ENCODE peak calls at places on chromosomes 16 and 17, in nine cellular contexts. One of them, this sample, is unnamed.

GRCh38 chr17:49779730-49780220 is 8.7 kb upstream of the KAT7 start:
- DNase-seq in IMR-90: peak
- DNase-seq in stomach: no peak
- DNase-seq in gastrocnemius medialis: no peak
- DNase-seq in A549: peak
- DNase-seq in HepG2: peak
- DNase-seq in heart left ventricle: peak
- DNase-seq in esophagus muscularis mucosa: no peak
- DNase-seq in body of pancreas: peak
- DNase-seq in this sample: peak

GRCh38 chr16:49857423-49858181 is 1.7 kb upstream of the ZNF423 start:
- DNase-seq in A549: peak
- DNase-seq in stomach: peak
- DNase-seq in esophagus muscularis mucosa: no peak
- DNase-seq in IMR-90: peak
- DNase-seq in gastrocnemius medialis: peak
- DNase-seq in heart left ventricle: peak
- DNase-seq in HepG2: peak
- DNase-seq in body of pancreas: peak
- DNase-seq in this sample: peak

GRCh38 chr16:17768257-17768656 is 297.5 kb upstream of the XYLT1 start:
- DNase-seq in gastrocnemius medialis: no peak
- DNase-seq in esophagus muscularis mucosa: no peak
- DNase-seq in stomach: no peak
- DNase-seq in A549: no peak
- DNase-seq in HepG2: no peak
- DNase-seq in heart left ventricle: no peak
- DNase-seq in IMR-90: peak
- DNase-seq in body of pancreas: no peak
- DNase-seq in this sample: no peak

GRCh38 chr17:79657861-79658810 is 47.3 kb upstream of the RBFOX3 start:
- DNase-seq in stomach: no peak
- DNase-seq in IMR-90: no peak
- DNase-seq in heart left ventricle: no peak
- DNase-seq in HepG2: no peak
- DNase-seq in gastrocnemius medialis: no peak
- DNase-seq in esophagus muscularis mucosa: peak
- DNase-seq in A549: no peak
- DNase-seq in body of pancreas: no peak
- DNase-seq in this sample: no peak

GRCh38 chr17:70552982-70553334 is 383.6 kb downstream of the KCNJ2 start:
- DNase-seq in body of pancreas: no peak
- DNase-seq in stomach: no peak
- DNase-seq in esophagus muscularis mucosa: no peak
- DNase-seq in IMR-90: no peak
- DNase-seq in A549: no peak
- DNase-seq in gastrocnemius medialis: no peak
- DNase-seq in heart left ventricle: no peak
- DNase-seq in HepG2: no peak
- DNase-seq in this sample: no peak

GRCh38 chr17:51046527-51047384 is 73.9 kb downstream of the SPAG9 start:
- DNase-seq in A549: no peak
- DNase-seq in body of pancreas: peak
- DNase-seq in HepG2: peak
- DNase-seq in stomach: no peak
- DNase-seq in gastrocnemius medialis: no peak
- DNase-seq in esophagus muscularis mucosa: peak
- DNase-seq in heart left ventricle: peak
- DNase-seq in IMR-90: peak
- DNase-seq in this sample: peak

GRCh38 chr17:7261377-7262191 is 694 bp downstream of the CLDN7 start:
- DNase-seq in stomach: no peak
- DNase-seq in body of pancreas: peak
- DNase-seq in A549: no peak
- DNase-seq in gastrocnemius medialis: no peak
- DNase-seq in IMR-90: no peak
- DNase-seq in HepG2: no peak
- DNase-seq in heart left ventricle: no peak
- DNase-seq in esophagus muscularis mucosa: no peak
- DNase-seq in this sample: no peak

GRCh38 chr16:1199342-1200013 is 25.6 kb downstream of the TPSG1 start:
- DNase-seq in IMR-90: no peak
- DNase-seq in A549: no peak
- DNase-seq in body of pancreas: no peak
- DNase-seq in heart left ventricle: no peak
- DNase-seq in HepG2: no peak
- DNase-seq in stomach: no peak
- DNase-seq in esophagus muscularis mucosa: no peak
- DNase-seq in gastrocnemius medialis: no peak
- DNase-seq in this sample: no peak

GRCh38 chr16:78005881-78006280 is 16.5 kb upstream of the CLEC3A start:
- DNase-seq in gastrocnemius medialis: no peak
- DNase-seq in esophagus muscularis mucosa: no peak
- DNase-seq in HepG2: no peak
- DNase-seq in A549: peak
- DNase-seq in stomach: no peak
- DNase-seq in IMR-90: no peak
- DNase-seq in heart left ventricle: no peak
- DNase-seq in body of pancreas: no peak
- DNase-seq in this sample: no peak

GRCh38 chr17:7403043-7403901 is 625 bp downstream of the TMEM256 start:
- DNase-seq in gastrocnemius medialis: no peak
- DNase-seq in esophagus muscularis mucosa: peak
- DNase-seq in A549: peak
- DNase-seq in heart left ventricle: peak
- DNase-seq in stomach: peak
- DNase-seq in IMR-90: no peak
- DNase-seq in HepG2: peak
- DNase-seq in body of pancreas: peak
- DNase-seq in this sample: peak

GRCh38 chr17:75898791-75899190 is 2.0 kb upstream of the TRIM65 start:
- DNase-seq in A549: no peak
- DNase-seq in IMR-90: no peak
- DNase-seq in HepG2: no peak
- DNase-seq in body of pancreas: no peak
- DNase-seq in gastrocnemius medialis: no peak
- DNase-seq in esophagus muscularis mucosa: no peak
- DNase-seq in heart left ventricle: no peak
- DNase-seq in stomach: no peak
- DNase-seq in this sample: no peak

GRCh38 chr17:75896360-75897075 is at the start of gene TRIM65:
- DNase-seq in heart left ventricle: peak
- DNase-seq in IMR-90: peak
- DNase-seq in HepG2: peak
- DNase-seq in body of pancreas: peak
- DNase-seq in stomach: peak
- DNase-seq in A549: peak
- DNase-seq in esophagus muscularis mucosa: no peak
- DNase-seq in gastrocnemius medialis: peak
- DNase-seq in this sample: peak

GRCh38 chr17:75898065-75898464 is 1.3 kb upstream of the TRIM65 start:
- DNase-seq in heart left ventricle: no peak
- DNase-seq in body of pancreas: no peak
- DNase-seq in HepG2: no peak
- DNase-seq in esophagus muscularis mucosa: no peak
- DNase-seq in IMR-90: no peak
- DNase-seq in stomach: no peak
- DNase-seq in gastrocnemius medialis: no peak
- DNase-seq in A549: no peak
- DNase-seq in this sample: no peak

GRCh38 chr17:75899353-75899752 is 2.6 kb upstream of the TRIM65 start:
- DNase-seq in stomach: no peak
- DNase-seq in IMR-90: no peak
- DNase-seq in HepG2: no peak
- DNase-seq in A549: no peak
- DNase-seq in heart left ventricle: no peak
- DNase-seq in body of pancreas: no peak
- DNase-seq in esophagus muscularis mucosa: no peak
- DNase-seq in gastrocnemius medialis: no peak
- DNase-seq in this sample: no peak

GRCh38 chr17:75897076-75898019 is 597 bp upstream of the TRIM65 start:
- DNase-seq in IMR-90: no peak
- DNase-seq in A549: no peak
- DNase-seq in HepG2: no peak
- DNase-seq in gastrocnemius medialis: peak
- DNase-seq in esophagus muscularis mucosa: no peak
- DNase-seq in body of pancreas: no peak
- DNase-seq in heart left ventricle: no peak
- DNase-seq in stomach: no peak
- DNase-seq in this sample: no peak
- TF ChIP-seq POLR2A in IMR-90: no peak
- TF ChIP-seq POLR2A in A549: no peak
- TF ChIP-seq POLR2A in HepG2: peak
- TF ChIP-seq POLR2A in gastrocnemius medialis: no peak
- TF ChIP-seq POLR2A in esophagus muscularis mucosa: no peak
- TF ChIP-seq POLR2A in body of pancreas: no peak
- TF ChIP-seq POLR2A in heart left ventricle: no peak
- TF ChIP-seq POLR2A in stomach: no peak
- TF ChIP-seq POLR2A in this sample: no peak

DNA sequence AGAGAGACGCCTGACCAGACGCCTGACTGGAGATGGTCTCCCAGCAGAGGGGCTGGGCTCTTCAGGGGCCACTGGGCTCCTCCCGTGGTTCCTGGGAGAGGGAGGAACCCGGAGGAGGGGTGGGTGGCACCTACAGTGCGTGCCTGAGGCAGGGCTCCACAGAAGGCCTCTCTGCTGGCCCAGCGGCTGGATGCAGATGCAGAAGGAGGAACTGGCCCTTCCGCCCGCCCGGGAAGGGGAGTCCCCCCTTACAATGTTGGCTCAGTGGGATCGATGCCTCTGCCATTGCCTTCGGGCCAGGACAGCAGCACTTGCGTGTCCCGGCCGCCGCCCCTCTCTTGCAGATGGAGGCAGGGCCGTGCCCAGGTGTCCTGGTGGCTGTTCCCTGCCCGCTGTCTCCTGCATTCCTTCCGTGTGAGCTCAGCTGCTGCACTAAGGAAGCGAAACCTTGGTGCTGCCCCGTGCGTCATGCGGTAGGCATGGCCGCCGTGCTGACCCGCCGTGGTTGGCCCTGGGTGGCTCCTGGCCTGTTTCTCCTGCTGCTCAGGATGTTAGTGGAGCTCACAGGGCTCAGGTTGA is 15.1 kb downstream of the BAIAP2 start:
- DNase-seq in body of pancreas: peak
- DNase-seq in esophagus muscularis mucosa: no peak
- DNase-seq in HepG2: no peak
- DNase-seq in stomach: peak
- DNase-seq in IMR-90: no peak
- DNase-seq in A549: no peak
- DNase-seq in gastrocnemius medialis: peak
- DNase-seq in heart left ventricle: no peak
- DNase-seq in this sample: peak
- TF ChIP-seq POLR2A in body of pancreas: peak
- TF ChIP-seq POLR2A in esophagus muscularis mucosa: no peak
- TF ChIP-seq POLR2A in HepG2: no peak
- TF ChIP-seq POLR2A in stomach: no peak
- TF ChIP-seq POLR2A in IMR-90: no peak
- TF ChIP-seq POLR2A in A549: no peak
- TF ChIP-seq POLR2A in gastrocnemius medialis: no peak
- TF ChIP-seq POLR2A in heart left ventricle: no peak
- TF ChIP-seq POLR2A in this sample: peak

GRCh38 chr17:66302761-66303626 is 581 bp downstream of the PRKCA start:
- DNase-seq in heart left ventricle: peak
- DNase-seq in HepG2: peak
- DNase-seq in gastrocnemius medialis: peak
- DNase-seq in IMR-90: peak
- DNase-seq in A549: peak
- DNase-seq in body of pancreas: peak
- DNase-seq in esophagus muscularis mucosa: no peak
- DNase-seq in stomach: peak
- DNase-seq in this sample: peak

GRCh38 chr17:66300956-66301355 is 1.5 kb upstream of the PRKCA start:
- DNase-seq in gastrocnemius medialis: no peak
- DNase-seq in esophagus muscularis mucosa: no peak
- DNase-seq in IMR-90: no peak
- DNase-seq in stomach: no peak
- DNase-seq in body of pancreas: no peak
- DNase-seq in A549: no peak
- DNase-seq in heart left ventricle: no peak
- DNase-seq in HepG2: no peak
- DNase-seq in this sample: no peak

GRCh38 chr17:66299721-66300120 is 2.7 kb upstream of the PRKCA start:
- DNase-seq in esophagus muscularis mucosa: no peak
- DNase-seq in heart left ventricle: no peak
- DNase-seq in gastrocnemius medialis: no peak
- DNase-seq in HepG2: no peak
- DNase-seq in body of pancreas: no peak
- DNase-seq in stomach: no peak
- DNase-seq in IMR-90: no peak
- DNase-seq in A549: no peak
- DNase-seq in this sample: no peak

GRCh38 chr17:66301418-66301863 is 972 bp upstream of the PRKCA start:
- DNase-seq in heart left ventricle: no peak
- DNase-seq in HepG2: no peak
- DNase-seq in body of pancreas: no peak
- DNase-seq in A549: no peak
- DNase-seq in stomach: no peak
- DNase-seq in IMR-90: no peak
- DNase-seq in gastrocnemius medialis: no peak
- DNase-seq in esophagus muscularis mucosa: no peak
- DNase-seq in this sample: no peak

DNA sequence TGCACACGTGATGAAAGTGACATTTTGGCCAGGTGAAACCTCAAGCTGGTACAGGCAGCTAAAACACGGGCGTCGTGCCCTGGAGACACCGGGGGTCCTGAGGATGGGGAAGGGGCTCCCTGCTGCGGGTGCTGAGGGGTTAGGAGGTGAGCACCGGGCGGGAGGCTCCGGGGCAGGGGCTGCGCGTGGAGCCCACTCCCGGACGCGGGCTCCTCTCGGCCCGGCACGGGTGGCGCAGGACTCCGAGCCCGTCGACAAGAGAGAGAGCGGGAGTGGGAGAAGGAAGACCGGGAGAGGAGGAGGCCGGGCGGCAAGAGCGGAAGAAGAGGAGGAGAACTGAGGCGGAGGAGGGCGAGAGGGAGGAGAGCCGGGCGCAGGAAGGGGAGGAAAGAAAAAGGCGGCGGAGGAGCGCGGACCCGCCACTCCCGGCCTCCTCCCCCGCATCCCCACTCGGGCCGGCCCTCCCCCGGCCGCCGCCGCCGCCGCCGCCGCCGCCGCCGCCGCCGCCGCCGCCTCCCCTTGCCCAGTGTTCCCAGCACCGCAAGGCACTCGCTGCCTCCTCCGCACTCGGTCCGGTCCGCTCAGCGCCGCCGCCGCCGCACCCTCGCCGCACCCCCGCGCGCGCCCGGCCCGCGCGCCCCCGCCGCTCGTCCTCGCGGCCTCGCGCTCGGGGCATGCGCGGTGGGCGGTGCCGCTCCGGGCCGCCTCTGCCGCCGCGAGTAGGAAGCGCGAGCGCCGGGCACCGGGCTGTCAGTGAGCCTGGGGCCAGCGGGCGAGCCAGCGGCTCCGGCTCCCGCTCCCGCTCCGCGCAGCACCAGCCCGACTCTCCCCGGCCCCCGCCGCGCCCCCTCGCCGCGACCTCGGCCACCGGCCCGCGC is at the start of gene PRKCA:
- DNase-seq in body of pancreas: peak
- DNase-seq in heart left ventricle: peak
- DNase-seq in A549: peak
- DNase-seq in HepG2: peak
- DNase-seq in IMR-90: peak
- DNase-seq in gastrocnemius medialis: peak
- DNase-seq in esophagus muscularis mucosa: no peak
- DNase-seq in stomach: peak
- DNase-seq in this sample: peak
- TF ChIP-seq POLR2A in body of pancreas: peak
- TF ChIP-seq POLR2A in heart left ventricle: no peak
- TF ChIP-seq POLR2A in A549: peak
- TF ChIP-seq POLR2A in HepG2: peak
- TF ChIP-seq POLR2A in IMR-90: peak
- TF ChIP-seq POLR2A in gastrocnemius medialis: peak
- TF ChIP-seq POLR2A in esophagus muscularis mucosa: no peak
- TF ChIP-seq POLR2A in stomach: no peak
- TF ChIP-seq POLR2A in this sample: peak

GRCh38 chr17:42518046-42518754 is 17.8 kb upstream of the NAGLU start:
- DNase-seq in stomach: peak
- DNase-seq in IMR-90: peak
- DNase-seq in HepG2: no peak
- DNase-seq in gastrocnemius medialis: peak
- DNase-seq in esophagus muscularis mucosa: peak
- DNase-seq in heart left ventricle: peak
- DNase-seq in A549: peak
- DNase-seq in body of pancreas: peak
- DNase-seq in this sample: peak
- TF ChIP-seq POLR2A in stomach: no peak
- TF ChIP-seq POLR2A in IMR-90: peak
- TF ChIP-seq POLR2A in HepG2: no peak
- TF ChIP-seq POLR2A in gastrocnemius medialis: no peak
- TF ChIP-seq POLR2A in esophagus muscularis mucosa: no peak
- TF ChIP-seq POLR2A in heart left ventricle: no peak
- TF ChIP-seq POLR2A in A549: no peak
- TF ChIP-seq POLR2A in body of pancreas: no peak
- TF ChIP-seq POLR2A in this sample: no peak